ENCODE peak calls at places on chromosomes 4 and X, in five cellular contexts. S is sciatic nerve; C is stimulated activated CD4-positive, alpha-beta T cell treated with anti-CD3 and anti-CD28 coated beads, Interleukin-4, amount 100 ng/mL, for 48 hours; M is COR-L47; Z is activated CD4-positive, alpha-beta T cell treated with anti-CD3 and anti-CD28 coated beads for 36 hours. V is an unnamed sample.

GRCh38 chrX:45843518-45843917 is 642.8 kb upstream of the DIPK2B start:
- DNase-seq in S (no peak), C (no peak), M (no peak), Z (no peak), V (no peak)

GRCh38 chr4:130183096-130183495 is 1087.1 kb downstream of the C4orf33 start:
- DNase-seq in C (no peak), M (no peak), Z (no peak), S (no peak), V (no peak)

GRCh38 chr4:8649631-8650261 is 57.2 kb downstream of the CPZ start:
- DNase-seq in S (peak), M (no peak), C (no peak), Z (no peak), V (no peak)

GRCh38 chr4:41455215-41455614 is 82.7 kb upstream of the LIMCH1 start:
- DNase-seq in C (no peak), S (no peak), Z (no peak), M (peak), V (peak)

GRCh38 chr4:17494258-17494657 is 17.6 kb downstream of the QDPR start:
- DNase-seq in M (no peak), C (no peak), Z (peak), S (no peak), V (peak)

GRCh38 chr4:10611673-10612072 is 72.9 kb downstream of the CLNK start:
- DNase-seq in Z (no peak), S (no peak), M (no peak), C (no peak), V (peak)

GRCh38 chrX:65587616-65588526 is 53.3 kb upstream of the LAS1L start:
- DNase-seq in M (peak), C (no peak), Z (no peak), S (peak), V (peak)

GRCh38 chrX:13226214-13226613 is 93.6 kb downstream of the ATXN3L start:
- DNase-seq in C (no peak), S (no peak), Z (no peak), M (no peak), V (no peak)

GRCh38 chrX:40471965-40472648 is 108.7 kb upstream of the ATP6AP2 start:
- DNase-seq in Z (peak), S (no peak), C (no peak), M (peak), V (no peak)

GRCh38 chr4:675036-675804 is 878 bp downstream of the MYL5 start:
- DNase-seq in Z (peak), M (no peak), C (no peak), S (no peak), V (no peak)

GRCh38 chr4:173056708-173057107 is 111.9 kb upstream of the GALNT7 start:
- DNase-seq in C (no peak), Z (no peak), M (peak), S (no peak), V (no peak)

GRCh38 chr4:6474053-6474568 is 1.7 kb upstream of the PPP2R2C start:
- DNase-seq in M (no peak), C (no peak), S (peak), Z (no peak), V (peak)

GRCh38 chr4:102439835-102440234 is 61.3 kb upstream of the NFKB1 start:
- DNase-seq in C (no peak), Z (no peak), M (no peak), S (no peak), V (peak)

GRCh38 chrX:108053218-108053617 is 8.4 kb downstream of the VSIG1 start:
- DNase-seq in C (no peak), M (no peak), S (no peak), Z (no peak), V (no peak)

GRCh38 chr4:168978001-168978700 is 31.9 kb downstream of the CBR4 start:
- DNase-seq in C (no peak), S (no peak), Z (no peak), M (peak), V (no peak)

GRCh38 chrX:24301060-24301459 is 12.8 kb downstream of the SUPT20HL2 start:
- DNase-seq in S (no peak), Z (no peak), M (no peak), C (no peak), V (no peak)

GRCh38 chr4:153205028-153205648 is 895 bp downstream of the TRIM2 start:
- DNase-seq in Z (peak), M (no peak), C (peak), S (no peak), V (no peak)

GRCh38 chrX:10833299-10834169 is 213.1 kb upstream of the MID1 start:
- DNase-seq in M (no peak), C (no peak), Z (no peak), S (peak), V (peak)

GRCh38 chrX:107630031-107630689 is 1.9 kb downstream of the PRPS1 start:
- DNase-seq in M (no peak), C (no peak), S (no peak), Z (no peak), V (no peak)

GRCh38 chr4:152118819-152119553 is 358.2 kb upstream of the GATB start:
- DNase-seq in Z (no peak), C (no peak), M (peak), S (no peak), V (no peak)

GRCh38 chrX:101219840-101220191 is 230 bp downstream of the DRP2 start:
- DNase-seq in Z (no peak), S (no peak), C (no peak), M (no peak), V (no peak)

GRCh38 chrX:136209016-136209738 is 42.0 kb downstream of the MAP7D3 start:
- DNase-seq in C (peak), S (peak), M (no peak), Z (peak), V (peak)

GRCh38 chrX:47854474-47854873 is 17.8 kb downstream of the ZNF81 start:
- DNase-seq in C (no peak), Z (peak), M (no peak), S (peak), V (no peak)

GRCh38 chr4:32172761-32173160 is 1452.6 kb downstream of the PCDH7 start:
- DNase-seq in S (no peak), C (no peak), M (no peak), Z (no peak), V (no peak)

GRCh38 chrX:150792949-150793527 is 99.8 kb downstream of the MTMR1 start:
- DNase-seq in Z (no peak), S (no peak), C (no peak), M (no peak), V (no peak)

GRCh38 chr4:15779336-15779735 is 1.2 kb downstream of the CD38 start:
- DNase-seq in C (no peak), S (peak), M (no peak), Z (no peak), V (peak)

GRCh38 chr4:55396305-55397023 is 707 bp downstream of the TMEM165 start:
- DNase-seq in Z (peak), M (peak), C (peak), S (peak), V (peak)

GRCh38 chrX:23578079-23578478 is 89.2 kb upstream of the PRDX4 start:
- DNase-seq in Z (no peak), C (no peak), M (no peak), S (no peak), V (peak)

GRCh38 chrX:42684062-42684461 is 93.9 kb downstream of the PPP1R2C start:
- DNase-seq in C (no peak), Z (no peak), S (no peak), M (no peak), V (no peak)

GRCh38 chr4:108774809-108775530 is 12.1 kb upstream of the ETNPPL start:
- DNase-seq in Z (no peak), C (no peak), S (no peak), M (no peak), V (peak)

GRCh38 chr4:3407171-3407771 is 34.5 kb upstream of the HGFAC start:
- DNase-seq in Z (no peak), C (no peak), S (peak), M (no peak), V (no peak)

GRCh38 chr4:104064650-104065577 is 345.1 kb upstream of the TACR3 start:
- DNase-seq in C (no peak), M (peak), S (peak), Z (peak), V (no peak)

GRCh38 chr4:175290401-175290800 is 372.2 kb downstream of the ADAM29 start:
- DNase-seq in M (no peak), S (no peak), Z (no peak), C (no peak), V (no peak)

GRCh38 chr4:176792348-176793059 is at the start of gene VEGFC:
- DNase-seq in Z (peak), C (no peak), S (peak), M (peak), V (peak)

GRCh38 chrX:50818986-50819385 is 5.0 kb upstream of the SHROOM4 start:
- DNase-seq in S (no peak), M (no peak), Z (no peak), C (no peak), V (no peak)

GRCh38 chrX:105533951-105534350 is 288.4 kb upstream of the NRK start:
- DNase-seq in C (no peak), S (no peak), M (no peak), Z (no peak), V (no peak)